ENCODE peak calls at places on chromosome 16, in ten cellular contexts. One of them, this sample, is unnamed.

GRCh38 chr16:54453863-54454262 is 167.3 kb upstream of the IRX3 start:
- DNase-seq in NCI-H2171: no peak
- DNase-seq in cardiac fibroblast: no peak
- DNase-seq in activated CD4-positive, alpha-beta T cell treated with anti-CD3 and anti-CD28 coated beads for 24 hours: no peak
- DNase-seq in stimulated activated CD4-positive, alpha-beta T cell treated with anti-CD3 and anti-CD28 coated beads, TNF-alpha, amount 100 ng/mL, for 24 hours: no peak
- DNase-seq in immature natural killer cell: no peak
- DNase-seq in HT1080: no peak
- DNase-seq in COLO829: no peak
- DNase-seq in GOT3: no peak
- DNase-seq in left ventricle myocardium superior: no peak
- DNase-seq in this sample: no peak

GRCh38 chr16:19066988-19067348 is 446 bp upstream of the COQ7 start:
- DNase-seq in HT1080: no peak
- DNase-seq in GOT3: no peak
- DNase-seq in immature natural killer cell: no peak
- DNase-seq in NCI-H2171: no peak
- DNase-seq in stimulated activated CD4-positive, alpha-beta T cell treated with anti-CD3 and anti-CD28 coated beads, TNF-alpha, amount 100 ng/mL, for 24 hours: no peak
- DNase-seq in left ventricle myocardium superior: no peak
- DNase-seq in activated CD4-positive, alpha-beta T cell treated with anti-CD3 and anti-CD28 coated beads for 24 hours: no peak
- DNase-seq in COLO829: no peak
- DNase-seq in cardiac fibroblast: no peak
- DNase-seq in this sample: no peak

GRCh38 chr16:67723151-67723915 is 4.2 kb upstream of the GFOD2 start:
- DNase-seq in COLO829: no peak
- DNase-seq in stimulated activated CD4-positive, alpha-beta T cell treated with anti-CD3 and anti-CD28 coated beads, TNF-alpha, amount 100 ng/mL, for 24 hours: no peak
- DNase-seq in activated CD4-positive, alpha-beta T cell treated with anti-CD3 and anti-CD28 coated beads for 24 hours: no peak
- DNase-seq in HT1080: peak; percentile 42
- DNase-seq in NCI-H2171: no peak
- DNase-seq in GOT3: no peak
- DNase-seq in cardiac fibroblast: no peak
- DNase-seq in immature natural killer cell: no peak
- DNase-seq in left ventricle myocardium superior: no peak
- DNase-seq in this sample: no peak

GRCh38 chr16:100989-101388 is 23.0 kb downstream of the MPG start:
- DNase-seq in activated CD4-positive, alpha-beta T cell treated with anti-CD3 and anti-CD28 coated beads for 24 hours: no peak
- DNase-seq in GOT3: no peak
- DNase-seq in HT1080: no peak
- DNase-seq in stimulated activated CD4-positive, alpha-beta T cell treated with anti-CD3 and anti-CD28 coated beads, TNF-alpha, amount 100 ng/mL, for 24 hours: no peak
- DNase-seq in NCI-H2171: no peak
- DNase-seq in immature natural killer cell: no peak
- DNase-seq in left ventricle myocardium superior: no peak
- DNase-seq in cardiac fibroblast: no peak
- DNase-seq in COLO829: no peak
- DNase-seq in this sample: no peak

GRCh38 chr16:54199486-54200160 is 87.0 kb downstream of the IRX3 start:
- DNase-seq in NCI-H2171: no peak
- DNase-seq in activated CD4-positive, alpha-beta T cell treated with anti-CD3 and anti-CD28 coated beads for 24 hours: no peak
- DNase-seq in GOT3: no peak
- DNase-seq in immature natural killer cell: no peak
- DNase-seq in stimulated activated CD4-positive, alpha-beta T cell treated with anti-CD3 and anti-CD28 coated beads, TNF-alpha, amount 100 ng/mL, for 24 hours: no peak
- DNase-seq in HT1080: no peak
- DNase-seq in cardiac fibroblast: no peak
- DNase-seq in left ventricle myocardium superior: no peak
- DNase-seq in COLO829: no peak
- DNase-seq in this sample: no peak

GRCh38 chr16:50474138-50474537 is 74.1 kb upstream of the NKD1 start:
- DNase-seq in left ventricle myocardium superior: no peak
- DNase-seq in NCI-H2171: peak; percentile 37
- DNase-seq in GOT3: no peak
- DNase-seq in cardiac fibroblast: no peak
- DNase-seq in HT1080: peak; percentile 39
- DNase-seq in COLO829: no peak
- DNase-seq in stimulated activated CD4-positive, alpha-beta T cell treated with anti-CD3 and anti-CD28 coated beads, TNF-alpha, amount 100 ng/mL, for 24 hours: no peak
- DNase-seq in immature natural killer cell: no peak
- DNase-seq in activated CD4-positive, alpha-beta T cell treated with anti-CD3 and anti-CD28 coated beads for 24 hours: no peak
- DNase-seq in this sample: no peak

GRCh38 chr16:21104124-21104860 is 46.4 kb downstream of the DNAH3 start:
- DNase-seq in NCI-H2171: no peak
- DNase-seq in COLO829: peak; percentile 28
- DNase-seq in left ventricle myocardium superior: no peak
- DNase-seq in stimulated activated CD4-positive, alpha-beta T cell treated with anti-CD3 and anti-CD28 coated beads, TNF-alpha, amount 100 ng/mL, for 24 hours: no peak
- DNase-seq in GOT3: no peak
- DNase-seq in HT1080: peak; percentile 53
- DNase-seq in activated CD4-positive, alpha-beta T cell treated with anti-CD3 and anti-CD28 coated beads for 24 hours: no peak
- DNase-seq in immature natural killer cell: no peak
- DNase-seq in cardiac fibroblast: peak; percentile 49
- DNase-seq in this sample: no peak

GRCh38 chr16:88760424-88761142 is 24.4 kb downstream of the PIEZO1 start:
- DNase-seq in COLO829: no peak
- DNase-seq in stimulated activated CD4-positive, alpha-beta T cell treated with anti-CD3 and anti-CD28 coated beads, TNF-alpha, amount 100 ng/mL, for 24 hours: no peak
- DNase-seq in GOT3: no peak
- DNase-seq in immature natural killer cell: no peak
- DNase-seq in NCI-H2171: no peak
- DNase-seq in activated CD4-positive, alpha-beta T cell treated with anti-CD3 and anti-CD28 coated beads for 24 hours: no peak
- DNase-seq in HT1080: no peak
- DNase-seq in left ventricle myocardium superior: no peak
- DNase-seq in cardiac fibroblast: no peak
- DNase-seq in this sample: no peak

GRCh38 chr16:73113326-73113720 is 65.4 kb upstream of the ZFHX3 start:
- DNase-seq in immature natural killer cell: no peak
- DNase-seq in GOT3: no peak
- DNase-seq in left ventricle myocardium superior: no peak
- DNase-seq in COLO829: peak; percentile 57
- DNase-seq in NCI-H2171: no peak
- DNase-seq in stimulated activated CD4-positive, alpha-beta T cell treated with anti-CD3 and anti-CD28 coated beads, TNF-alpha, amount 100 ng/mL, for 24 hours: no peak
- DNase-seq in HT1080: no peak
- DNase-seq in cardiac fibroblast: peak; percentile 69
- DNase-seq in activated CD4-positive, alpha-beta T cell treated with anti-CD3 and anti-CD28 coated beads for 24 hours: no peak
- DNase-seq in this sample: no peak

GRCh38 chr16:53912155-53912554 is 208.2 kb downstream of the FTO start:
- DNase-seq in GOT3: no peak
- DNase-seq in NCI-H2171: no peak
- DNase-seq in stimulated activated CD4-positive, alpha-beta T cell treated with anti-CD3 and anti-CD28 coated beads, TNF-alpha, amount 100 ng/mL, for 24 hours: peak; percentile 6
- DNase-seq in HT1080: no peak
- DNase-seq in left ventricle myocardium superior: no peak
- DNase-seq in activated CD4-positive, alpha-beta T cell treated with anti-CD3 and anti-CD28 coated beads for 24 hours: peak; percentile 2
- DNase-seq in COLO829: no peak
- DNase-seq in cardiac fibroblast: no peak
- DNase-seq in immature natural killer cell: peak; percentile 80
- DNase-seq in this sample: no peak

GRCh38 chr16:70374213-70374612 is 27.5 kb downstream of the DDX19A start:
- DNase-seq in immature natural killer cell: no peak
- DNase-seq in COLO829: no peak
- DNase-seq in left ventricle myocardium superior: no peak
- DNase-seq in HT1080: no peak
- DNase-seq in GOT3: no peak
- DNase-seq in activated CD4-positive, alpha-beta T cell treated with anti-CD3 and anti-CD28 coated beads for 24 hours: no peak
- DNase-seq in stimulated activated CD4-positive, alpha-beta T cell treated with anti-CD3 and anti-CD28 coated beads, TNF-alpha, amount 100 ng/mL, for 24 hours: no peak
- DNase-seq in cardiac fibroblast: no peak
- DNase-seq in NCI-H2171: no peak
- DNase-seq in this sample: no peak

GRCh38 chr16:65510241-65510640 is 388.4 kb upstream of the CDH11 start:
- DNase-seq in COLO829: no peak
- DNase-seq in HT1080: no peak
- DNase-seq in activated CD4-positive, alpha-beta T cell treated with anti-CD3 and anti-CD28 coated beads for 24 hours: no peak
- DNase-seq in GOT3: no peak
- DNase-seq in immature natural killer cell: no peak
- DNase-seq in stimulated activated CD4-positive, alpha-beta T cell treated with anti-CD3 and anti-CD28 coated beads, TNF-alpha, amount 100 ng/mL, for 24 hours: no peak
- DNase-seq in cardiac fibroblast: no peak
- DNase-seq in NCI-H2171: no peak
- DNase-seq in left ventricle myocardium superior: no peak
- DNase-seq in this sample: no peak

GRCh38 chr16:1509307-1510221 is 16.4 kb downstream of the TELO2 start:
- DNase-seq in stimulated activated CD4-positive, alpha-beta T cell treated with anti-CD3 and anti-CD28 coated beads, TNF-alpha, amount 100 ng/mL, for 24 hours: no peak
- DNase-seq in left ventricle myocardium superior: peak; percentile 86
- DNase-seq in NCI-H2171: no peak
- DNase-seq in cardiac fibroblast: no peak
- DNase-seq in immature natural killer cell: no peak
- DNase-seq in activated CD4-positive, alpha-beta T cell treated with anti-CD3 and anti-CD28 coated beads for 24 hours: no peak
- DNase-seq in HT1080: no peak
- DNase-seq in COLO829: no peak
- DNase-seq in GOT3: no peak
- DNase-seq in this sample: no peak

GRCh38 chr16:2773188-2773968 is 3.7 kb downstream of the ELOB start:
- DNase-seq in HT1080: no peak
- DNase-seq in activated CD4-positive, alpha-beta T cell treated with anti-CD3 and anti-CD28 coated beads for 24 hours: no peak
- DNase-seq in immature natural killer cell: no peak
- DNase-seq in left ventricle myocardium superior: no peak
- DNase-seq in NCI-H2171: no peak
- DNase-seq in stimulated activated CD4-positive, alpha-beta T cell treated with anti-CD3 and anti-CD28 coated beads, TNF-alpha, amount 100 ng/mL, for 24 hours: no peak
- DNase-seq in GOT3: no peak
- DNase-seq in COLO829: no peak
- DNase-seq in cardiac fibroblast: no peak
- DNase-seq in this sample: no peak

GRCh38 chr16:82954224-82954929 is 327.6 kb downstream of the CDH13 start:
- DNase-seq in NCI-H2171: no peak
- DNase-seq in left ventricle myocardium superior: no peak
- DNase-seq in activated CD4-positive, alpha-beta T cell treated with anti-CD3 and anti-CD28 coated beads for 24 hours: no peak
- DNase-seq in COLO829: no peak
- DNase-seq in cardiac fibroblast: peak; percentile 37
- DNase-seq in immature natural killer cell: no peak
- DNase-seq in GOT3: no peak
- DNase-seq in HT1080: peak; percentile 44
- DNase-seq in stimulated activated CD4-positive, alpha-beta T cell treated with anti-CD3 and anti-CD28 coated beads, TNF-alpha, amount 100 ng/mL, for 24 hours: no peak
- DNase-seq in this sample: no peak

GRCh38 chr16:57283214-57283955 is 1.1 kb downstream of the PLLP start:
- DNase-seq in GOT3: no peak
- DNase-seq in cardiac fibroblast: no peak
- DNase-seq in immature natural killer cell: no peak
- DNase-seq in COLO829: no peak
- DNase-seq in NCI-H2171: no peak
- DNase-seq in stimulated activated CD4-positive, alpha-beta T cell treated with anti-CD3 and anti-CD28 coated beads, TNF-alpha, amount 100 ng/mL, for 24 hours: no peak
- DNase-seq in HT1080: no peak
- DNase-seq in activated CD4-positive, alpha-beta T cell treated with anti-CD3 and anti-CD28 coated beads for 24 hours: no peak
- DNase-seq in left ventricle myocardium superior: no peak
- DNase-seq in this sample: no peak

GRCh38 chr16:27779719-27780161 is 229.8 kb downstream of the KATNIP start:
- DNase-seq in COLO829: no peak
- DNase-seq in NCI-H2171: no peak
- DNase-seq in stimulated activated CD4-positive, alpha-beta T cell treated with anti-CD3 and anti-CD28 coated beads, TNF-alpha, amount 100 ng/mL, for 24 hours: no peak
- DNase-seq in HT1080: no peak
- DNase-seq in activated CD4-positive, alpha-beta T cell treated with anti-CD3 and anti-CD28 coated beads for 24 hours: no peak
- DNase-seq in immature natural killer cell: no peak
- DNase-seq in GOT3: no peak
- DNase-seq in left ventricle myocardium superior: peak; percentile 52
- DNase-seq in cardiac fibroblast: peak; percentile 50
- DNase-seq in this sample: no peak

GRCh38 chr16:31093132-31093703 is 1.4 kb downstream of the VKORC1 start:
- DNase-seq in NCI-H2171: no peak
- DNase-seq in cardiac fibroblast: peak; percentile 27
- DNase-seq in activated CD4-positive, alpha-beta T cell treated with anti-CD3 and anti-CD28 coated beads for 24 hours: no peak
- DNase-seq in GOT3: no peak
- DNase-seq in HT1080: no peak
- DNase-seq in immature natural killer cell: no peak
- DNase-seq in stimulated activated CD4-positive, alpha-beta T cell treated with anti-CD3 and anti-CD28 coated beads, TNF-alpha, amount 100 ng/mL, for 24 hours: no peak
- DNase-seq in left ventricle myocardium superior: no peak
- DNase-seq in COLO829: peak; percentile 84
- DNase-seq in this sample: no peak

GRCh38 chr16:88886311-88886914 is 20.0 kb upstream of the PABPN1L start:
- DNase-seq in left ventricle myocardium superior: no peak
- DNase-seq in stimulated activated CD4-positive, alpha-beta T cell treated with anti-CD3 and anti-CD28 coated beads, TNF-alpha, amount 100 ng/mL, for 24 hours: no peak
- DNase-seq in activated CD4-positive, alpha-beta T cell treated with anti-CD3 and anti-CD28 coated beads for 24 hours: no peak
- DNase-seq in cardiac fibroblast: no peak
- DNase-seq in HT1080: no peak
- DNase-seq in immature natural killer cell: no peak
- DNase-seq in GOT3: no peak
- DNase-seq in NCI-H2171: no peak
- DNase-seq in COLO829: no peak
- DNase-seq in this sample: no peak

GRCh38 chr16:15983898-15984297 is 34.5 kb downstream of the ABCC1 start:
- DNase-seq in COLO829: no peak
- DNase-seq in cardiac fibroblast: peak; percentile 27
- DNase-seq in stimulated activated CD4-positive, alpha-beta T cell treated with anti-CD3 and anti-CD28 coated beads, TNF-alpha, amount 100 ng/mL, for 24 hours: no peak
- DNase-seq in immature natural killer cell: no peak
- DNase-seq in left ventricle myocardium superior: no peak
- DNase-seq in HT1080: no peak
- DNase-seq in GOT3: no peak
- DNase-seq in NCI-H2171: no peak
- DNase-seq in activated CD4-positive, alpha-beta T cell treated with anti-CD3 and anti-CD28 coated beads for 24 hours: no peak
- DNase-seq in this sample: no peak

GRCh38 chr16:66936462-66936861 is 1.1 kb downstream of the CES2 start:
- DNase-seq in HT1080: no peak
- DNase-seq in COLO829: no peak
- DNase-seq in NCI-H2171: no peak
- DNase-seq in left ventricle myocardium superior: no peak
- DNase-seq in cardiac fibroblast: no peak
- DNase-seq in GOT3: no peak
- DNase-seq in stimulated activated CD4-positive, alpha-beta T cell treated with anti-CD3 and anti-CD28 coated beads, TNF-alpha, amount 100 ng/mL, for 24 hours: no peak
- DNase-seq in immature natural killer cell: no peak
- DNase-seq in activated CD4-positive, alpha-beta T cell treated with anti-CD3 and anti-CD28 coated beads for 24 hours: no peak
- DNase-seq in this sample: no peak

GRCh38 chr16:3459401-3460090 is 16.1 kb downstream of the NAA60 start:
- DNase-seq in NCI-H2171: no peak
- DNase-seq in left ventricle myocardium superior: no peak
- DNase-seq in cardiac fibroblast: no peak
- DNase-seq in COLO829: no peak
- DNase-seq in activated CD4-positive, alpha-beta T cell treated with anti-CD3 and anti-CD28 coated beads for 24 hours: no peak
- DNase-seq in GOT3: no peak
- DNase-seq in HT1080: no peak
- DNase-seq in immature natural killer cell: no peak
- DNase-seq in stimulated activated CD4-positive, alpha-beta T cell treated with anti-CD3 and anti-CD28 coated beads, TNF-alpha, amount 100 ng/mL, for 24 hours: no peak
- DNase-seq in this sample: no peak

GRCh38 chr16:22278841-22279240 is 18.4 kb upstream of the POLR3E start:
- DNase-seq in cardiac fibroblast: no peak
- DNase-seq in stimulated activated CD4-positive, alpha-beta T cell treated with anti-CD3 and anti-CD28 coated beads, TNF-alpha, amount 100 ng/mL, for 24 hours: no peak
- DNase-seq in activated CD4-positive, alpha-beta T cell treated with anti-CD3 and anti-CD28 coated beads for 24 hours: no peak
- DNase-seq in NCI-H2171: peak; percentile 74
- DNase-seq in GOT3: no peak
- DNase-seq in COLO829: no peak
- DNase-seq in HT1080: no peak
- DNase-seq in immature natural killer cell: no peak
- DNase-seq in left ventricle myocardium superior: no peak
- DNase-seq in this sample: no peak

GRCh38 chr16:69150146-69150865 is 17.9 kb downstream of the UTP4 start:
- DNase-seq in activated CD4-positive, alpha-beta T cell treated with anti-CD3 and anti-CD28 coated beads for 24 hours: no peak
- DNase-seq in NCI-H2171: peak; percentile 48
- DNase-seq in GOT3: no peak
- DNase-seq in HT1080: peak; percentile 69
- DNase-seq in stimulated activated CD4-positive, alpha-beta T cell treated with anti-CD3 and anti-CD28 coated beads, TNF-alpha, amount 100 ng/mL, for 24 hours: no peak
- DNase-seq in left ventricle myocardium superior: no peak
- DNase-seq in COLO829: no peak
- DNase-seq in immature natural killer cell: peak; percentile 71
- DNase-seq in cardiac fibroblast: peak; percentile 89
- DNase-seq in this sample: no peak

GRCh38 chr16:20873331-20873730 is 26.8 kb downstream of the DCUN1D3 start:
- DNase-seq in COLO829: no peak
- DNase-seq in stimulated activated CD4-positive, alpha-beta T cell treated with anti-CD3 and anti-CD28 coated beads, TNF-alpha, amount 100 ng/mL, for 24 hours: no peak
- DNase-seq in immature natural killer cell: no peak
- DNase-seq in cardiac fibroblast: no peak
- DNase-seq in activated CD4-positive, alpha-beta T cell treated with anti-CD3 and anti-CD28 coated beads for 24 hours: no peak
- DNase-seq in GOT3: no peak
- DNase-seq in HT1080: no peak
- DNase-seq in NCI-H2171: no peak
- DNase-seq in left ventricle myocardium superior: no peak
- DNase-seq in this sample: no peak

GRCh38 chr16:1975432-1976215 is 3.8 kb downstream of the TBL3 start:
- DNase-seq in NCI-H2171: no peak
- DNase-seq in GOT3: no peak
- DNase-seq in stimulated activated CD4-positive, alpha-beta T cell treated with anti-CD3 and anti-CD28 coated beads, TNF-alpha, amount 100 ng/mL, for 24 hours: no peak
- DNase-seq in HT1080: no peak
- DNase-seq in cardiac fibroblast: no peak
- DNase-seq in immature natural killer cell: no peak
- DNase-seq in activated CD4-positive, alpha-beta T cell treated with anti-CD3 and anti-CD28 coated beads for 24 hours: no peak
- DNase-seq in left ventricle myocardium superior: no peak
- DNase-seq in COLO829: no peak
- DNase-seq in this sample: no peak

This sample was measured in type B pancreatic cell.